ENCODE peak calls at places on chromosomes 5 and 9, in seven cellular contexts. U is mesendoderm, P is IMR-90, Z is neuronal stem cell, B is H9, X is trophoblast cell, V is H1. S is an unnamed sample.

GRCh38 chr5:35001842-35002241 is 45.9 kb downstream of the AGXT2 start:
- DNase-seq in B (no peak), V (no peak), U (no peak), X (no peak), P (no peak), Z (no peak), S (no peak)

GRCh38 chr5:136332213-136332612 is 33.1 kb downstream of the TRPC7 start:
- DNase-seq in V (no peak), B (no peak), P (no peak), U (no peak), Z (no peak), X (no peak), S (no peak)

GRCh38 chr5:144203750-144204596 is 33.3 kb downstream of the KCTD16 start:
- DNase-seq in V (peak; percentile 49), P (peak; percentile 82), B (peak; percentile 31), Z (peak; percentile 65), U (peak; percentile 70), X (peak; percentile 22), S (peak; percentile 77)

GRCh38 chr9:93826209-93826608 is 128.9 kb downstream of the BARX1 start:
- DNase-seq in P (no peak), U (no peak), X (peak; percentile 65), B (peak; percentile 87), Z (no peak), V (peak; percentile 94), S (no peak)

GRCh38 chr5:71836547-71837112 is 117.6 kb downstream of the CARTPT start:
- DNase-seq in B (no peak), X (no peak), U (no peak), Z (no peak), V (no peak), P (no peak), S (peak; percentile 7)

GRCh38 chr5:431711-432050 is 11.3 kb upstream of the EXOC3 start:
- DNase-seq in Z (no peak), P (no peak), X (no peak), B (no peak), V (no peak), U (no peak), S (no peak)

GRCh38 chr5:91419571-91420537 is 36.7 kb upstream of the ARRDC3 start:
- DNase-seq in U (peak; percentile 58), Z (peak; percentile 63), P (peak; percentile 55), B (peak; percentile 36), V (peak; percentile 71), X (peak; percentile 69), S (peak; percentile 62)

GRCh38 chr5:107112207-107112606 is 558.5 kb downstream of the EFNA5 start:
- DNase-seq in U (no peak), X (no peak), V (no peak), P (no peak), B (no peak), Z (no peak), S (no peak)

GRCh38 chr9:36207546-36208012 is 16.9 kb downstream of the CLTA start:
- DNase-seq in Z (no peak), U (peak; percentile 21), B (no peak), X (no peak), P (peak; percentile 63), V (no peak), S (peak; percentile 25)

GRCh38 chr9:83432104-83432627 is 106.0 kb downstream of the FRMD3 start:
- DNase-seq in P (no peak), X (no peak), B (peak; percentile 65), U (peak; percentile 43), V (peak; percentile 48), Z (peak; percentile 18), S (no peak)

GRCh38 chr5:162334944-162335343 is 267.4 kb downstream of the GABRG2 start:
- DNase-seq in P (no peak), Z (no peak), U (no peak), X (no peak), B (no peak), V (no peak), S (no peak)

GRCh38 chr9:113617550-113617949 is 154.0 kb downstream of the RGS3 start:
- DNase-seq in X (no peak), P (no peak), V (no peak), U (peak; percentile 70), Z (no peak), B (no peak), S (peak; percentile 70)

GRCh38 chr5:180098991-180099732 is 27.6 kb upstream of the RNF130 start:
- DNase-seq in Z (no peak), V (no peak), U (no peak), B (no peak), P (no peak), X (no peak), S (no peak)

GRCh38 chr9:36855443-36856315 is 178.4 kb downstream of the PAX5 start:
- DNase-seq in V (peak; percentile 76), P (no peak), B (peak; percentile 86), X (peak; percentile 10), Z (no peak), U (peak; percentile 75), S (no peak)

GRCh38 chr5:50967388-50968039 is 301.1 kb downstream of the PARP8 start:
- DNase-seq in U (peak; percentile 57), Z (peak; percentile 35), B (peak; percentile 48), X (no peak), P (no peak), V (peak; percentile 60), S (peak; percentile 52)
- H3K23ac ChIP-seq in U (no peak overlapping the region), Z (no peak overlapping the region), B (no peak overlapping the region), X (no peak overlapping the region), P (no peak overlapping the region), V (no peak overlapping the region), S (no peak overlapping the region)

GRCh38 chr5:81522571-81522970 is 128.6 kb upstream of the ACOT12 start:
- DNase-seq in U (no peak), V (no peak), X (no peak), P (no peak), B (no peak), Z (no peak), S (no peak)

GRCh38 chr5:81525690-81526089 is 131.8 kb upstream of the ACOT12 start:
- DNase-seq in X (no peak), Z (no peak), B (no peak), P (peak; percentile 88), U (no peak), V (no peak), S (peak; percentile 36)

GRCh38 chr5:81519217-81519905 is 125.4 kb upstream of the ACOT12 start:
- DNase-seq in V (no peak), X (no peak), Z (no peak), P (no peak), U (no peak), B (no peak), S (no peak)

GRCh38 chr5:81520769-81521168 is 126.8 kb upstream of the ACOT12 start:
- DNase-seq in Z (no peak), B (no peak), V (no peak), U (no peak), P (no peak), X (no peak), S (no peak)

GRCh38 chr5:81524015-81524414 is 130.1 kb upstream of the ACOT12 start:
- DNase-seq in X (no peak), U (no peak), B (no peak), V (no peak), P (no peak), Z (no peak), S (no peak)
- H3K23ac ChIP-seq in X (no peak overlapping the region), U (no peak overlapping the region), B (no peak overlapping the region), V (no peak overlapping the region), P (no peak overlapping the region), Z (no peak overlapping the region), S (no peak overlapping the region)

GRCh38 chr5:172119921-172120688 is 67.9 kb downstream of the STK10 start:
- DNase-seq in V (no peak), U (peak; percentile 66), B (no peak), Z (no peak), P (no peak), X (no peak), S (no peak)

GRCh38 chr5:172127581-172127980 is 60.4 kb downstream of the STK10 start:
- DNase-seq in B (no peak), Z (no peak), X (no peak), U (no peak), P (no peak), V (no peak), S (no peak)

GRCh38 chr5:172117977-172118701 is 69.9 kb downstream of the STK10 start:
- DNase-seq in X (no peak), Z (no peak), V (no peak), B (no peak), U (no peak), P (no peak), S (no peak)

GRCh38 chr5:172118891-172119290 is 69.1 kb downstream of the STK10 start:
- DNase-seq in X (no peak), U (no peak), B (no peak), V (no peak), P (no peak), Z (no peak), S (no peak)

GRCh38 chr5:172123269-172123692 is 64.7 kb downstream of the STK10 start:
- DNase-seq in V (no peak), B (peak; percentile 57), U (peak; percentile 72), P (peak; percentile 67), Z (no peak), X (no peak), S (peak; percentile 76)
- H3K23ac ChIP-seq in V (no peak overlapping the region), B (no peak overlapping the region), U (no peak overlapping the region), P (no peak overlapping the region), Z (peak overlapping the region; percentile 66), X (no peak overlapping the region), S (no peak overlapping the region)

GRCh38 chr9:136021891-136022681 is 60.9 kb upstream of the UBAC1 start:
- DNase-seq in B (peak; percentile 29), X (no peak), Z (no peak), P (no peak), U (no peak), V (peak; percentile 63), S (no peak)
- H3K23ac ChIP-seq in B (no peak overlapping the region), X (no peak overlapping the region), Z (no peak overlapping the region), P (no peak overlapping the region), U (no peak overlapping the region), V (no peak overlapping the region), S (no peak overlapping the region)

GRCh38 chr5:173802670-173803165 is 85.4 kb upstream of the CPEB4 start:
- DNase-seq in U (peak; percentile 19), Z (no peak), B (no peak), V (no peak), P (peak; percentile 11), X (peak; percentile 47), S (peak; percentile 45)

GRCh38 chr5:173807150-173807784 is 80.9 kb upstream of the CPEB4 start:
- DNase-seq in P (no peak), U (no peak), V (no peak), X (no peak), B (no peak), Z (no peak), S (no peak)

GRCh38 chr5:173806270-173807035 is 81.7 kb upstream of the CPEB4 start:
- DNase-seq in V (no peak), X (peak; percentile 57), B (no peak), P (no peak), U (no peak), Z (no peak), S (no peak)

GRCh38 chr5:173801006-173801405 is 87.1 kb upstream of the CPEB4 start:
- DNase-seq in B (no peak), V (no peak), X (no peak), Z (no peak), U (no peak), P (no peak), S (no peak)

DNA sequence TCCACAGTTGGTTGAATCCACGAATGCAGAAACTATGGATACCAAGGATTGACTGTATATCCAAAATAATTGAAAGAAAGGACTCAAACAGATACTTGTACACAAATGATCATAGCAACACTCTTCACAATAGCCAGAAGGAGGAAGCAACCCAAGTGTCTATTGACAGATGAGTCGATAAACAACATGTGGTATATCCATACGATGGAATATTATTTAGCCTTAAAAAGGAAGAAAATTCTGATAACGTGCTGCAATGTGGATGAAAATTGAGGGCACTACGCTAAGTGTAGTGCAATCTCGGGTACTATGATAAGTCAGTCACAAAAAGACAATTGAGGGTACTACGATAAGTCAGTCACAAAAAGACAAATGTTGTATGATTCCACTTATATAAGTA is 83.6 kb upstream of the CPEB4 start:
- DNase-seq in V (no peak), U (no peak), Z (no peak), X (no peak), P (no peak), B (no peak), S (no peak)
- H3K23ac ChIP-seq in V (no peak overlapping the region), U (no peak overlapping the region), Z (no peak overlapping the region), X (no peak overlapping the region), P (no peak overlapping the region), B (no peak overlapping the region), S (no peak overlapping the region)

S was measured in mesenchymal stem cell.